ENCODE peak calls at places on chromosomes 12 and 14, in six cellular contexts. One of them, this sample, is unnamed.

GRCh38 chr14:105529506-105530445 is 3.4 kb downstream of the TMEM121 start:
- DNase-seq in activated CD4-positive, alpha-beta T cell treated with anti-CD3 and anti-CD28 coated beads, Interleukin-2, amount 50 U/mL, for 1 hour: peak
- DNase-seq in astrocyte of the spinal cord: no peak
- DNase-seq in prostate gland: no peak
- DNase-seq in HL-60: no peak
- DNase-seq in NCI-H524: no peak
- DNase-seq in this sample: no peak

GRCh38 chr14:76882646-76883045 is 56.4 kb downstream of the LRRC74A start:
- DNase-seq in activated CD4-positive, alpha-beta T cell treated with anti-CD3 and anti-CD28 coated beads, Interleukin-2, amount 50 U/mL, for 1 hour: no peak
- DNase-seq in prostate gland: no peak
- DNase-seq in astrocyte of the spinal cord: no peak
- DNase-seq in HL-60: no peak
- DNase-seq in NCI-H524: no peak
- DNase-seq in this sample: no peak

GRCh38 chr12:39451977-39452376 is 9.1 kb upstream of the KIF21A start:
- DNase-seq in HL-60: no peak
- DNase-seq in astrocyte of the spinal cord: no peak
- DNase-seq in NCI-H524: no peak
- DNase-seq in activated CD4-positive, alpha-beta T cell treated with anti-CD3 and anti-CD28 coated beads, Interleukin-2, amount 50 U/mL, for 1 hour: no peak
- DNase-seq in prostate gland: no peak
- DNase-seq in this sample: no peak

GRCh38 chr12:43893670-43894069 is 57.8 kb downstream of the TMEM117 start:
- DNase-seq in astrocyte of the spinal cord: peak
- DNase-seq in NCI-H524: no peak
- DNase-seq in prostate gland: no peak
- DNase-seq in HL-60: no peak
- DNase-seq in activated CD4-positive, alpha-beta T cell treated with anti-CD3 and anti-CD28 coated beads, Interleukin-2, amount 50 U/mL, for 1 hour: no peak
- DNase-seq in this sample: no peak

GRCh38 chr14:55913324-55914035 is 204.7 kb upstream of the PELI2 start:
- DNase-seq in astrocyte of the spinal cord: peak
- DNase-seq in activated CD4-positive, alpha-beta T cell treated with anti-CD3 and anti-CD28 coated beads, Interleukin-2, amount 50 U/mL, for 1 hour: no peak
- DNase-seq in prostate gland: no peak
- DNase-seq in NCI-H524: no peak
- DNase-seq in HL-60: no peak
- DNase-seq in this sample: no peak

GRCh38 chr12:71533703-71534102 is 94.1 kb downstream of the LGR5 start:
- DNase-seq in prostate gland: no peak
- DNase-seq in astrocyte of the spinal cord: no peak
- DNase-seq in activated CD4-positive, alpha-beta T cell treated with anti-CD3 and anti-CD28 coated beads, Interleukin-2, amount 50 U/mL, for 1 hour: no peak
- DNase-seq in HL-60: no peak
- DNase-seq in NCI-H524: no peak
- DNase-seq in this sample: no peak

GRCh38 chr14:76955575-76956252 is 72.8 kb downstream of the IRF2BPL start:
- DNase-seq in prostate gland: peak
- DNase-seq in NCI-H524: no peak
- DNase-seq in HL-60: peak
- DNase-seq in astrocyte of the spinal cord: peak
- DNase-seq in activated CD4-positive, alpha-beta T cell treated with anti-CD3 and anti-CD28 coated beads, Interleukin-2, amount 50 U/mL, for 1 hour: peak
- DNase-seq in this sample: peak

GRCh38 chr14:55577229-55577628 is 2.8 kb upstream of the KTN1 start:
- DNase-seq in activated CD4-positive, alpha-beta T cell treated with anti-CD3 and anti-CD28 coated beads, Interleukin-2, amount 50 U/mL, for 1 hour: no peak
- DNase-seq in prostate gland: no peak
- DNase-seq in NCI-H524: no peak
- DNase-seq in HL-60: no peak
- DNase-seq in astrocyte of the spinal cord: no peak
- DNase-seq in this sample: no peak

GRCh38 chr14:76168531-76168930 is 16.8 kb downstream of the GPATCH2L start:
- DNase-seq in NCI-H524: no peak
- DNase-seq in prostate gland: no peak
- DNase-seq in HL-60: no peak
- DNase-seq in astrocyte of the spinal cord: no peak
- DNase-seq in activated CD4-positive, alpha-beta T cell treated with anti-CD3 and anti-CD28 coated beads, Interleukin-2, amount 50 U/mL, for 1 hour: no peak
- DNase-seq in this sample: no peak

GRCh38 chr12:104360157-104360556 is 56.6 kb downstream of the EID3 start:
- DNase-seq in activated CD4-positive, alpha-beta T cell treated with anti-CD3 and anti-CD28 coated beads, Interleukin-2, amount 50 U/mL, for 1 hour: no peak
- DNase-seq in HL-60: no peak
- DNase-seq in prostate gland: no peak
- DNase-seq in NCI-H524: no peak
- DNase-seq in astrocyte of the spinal cord: no peak
- DNase-seq in this sample: no peak

GRCh38 chr12:108065061-108065460 is 64.0 kb upstream of the WSCD2 start:
- DNase-seq in astrocyte of the spinal cord: no peak
- DNase-seq in prostate gland: no peak
- DNase-seq in HL-60: no peak
- DNase-seq in NCI-H524: peak
- DNase-seq in activated CD4-positive, alpha-beta T cell treated with anti-CD3 and anti-CD28 coated beads, Interleukin-2, amount 50 U/mL, for 1 hour: no peak
- DNase-seq in this sample: no peak

GRCh38 chr12:59632408-59632807 is 36.6 kb downstream of the SLC16A7 start:
- DNase-seq in HL-60: no peak
- DNase-seq in astrocyte of the spinal cord: no peak
- DNase-seq in activated CD4-positive, alpha-beta T cell treated with anti-CD3 and anti-CD28 coated beads, Interleukin-2, amount 50 U/mL, for 1 hour: no peak
- DNase-seq in prostate gland: no peak
- DNase-seq in NCI-H524: no peak
- DNase-seq in this sample: no peak

GRCh38 chr12:107519906-107520859 is 165.4 kb upstream of the PWP1 start:
- DNase-seq in HL-60: no peak
- DNase-seq in prostate gland: no peak
- DNase-seq in NCI-H524: no peak
- DNase-seq in activated CD4-positive, alpha-beta T cell treated with anti-CD3 and anti-CD28 coated beads, Interleukin-2, amount 50 U/mL, for 1 hour: no peak
- DNase-seq in astrocyte of the spinal cord: no peak
- DNase-seq in this sample: no peak

GRCh38 chr12:56450241-56450640 is 1.0 kb upstream of the TIMELESS start:
- DNase-seq in prostate gland: no peak
- DNase-seq in HL-60: no peak
- DNase-seq in NCI-H524: peak
- DNase-seq in astrocyte of the spinal cord: no peak
- DNase-seq in activated CD4-positive, alpha-beta T cell treated with anti-CD3 and anti-CD28 coated beads, Interleukin-2, amount 50 U/mL, for 1 hour: no peak
- DNase-seq in this sample: no peak

GRCh38 chr12:92244036-92244435 is 98.4 kb upstream of the BTG1 start:
- DNase-seq in astrocyte of the spinal cord: peak
- DNase-seq in activated CD4-positive, alpha-beta T cell treated with anti-CD3 and anti-CD28 coated beads, Interleukin-2, amount 50 U/mL, for 1 hour: no peak
- DNase-seq in HL-60: no peak
- DNase-seq in prostate gland: peak
- DNase-seq in NCI-H524: no peak
- DNase-seq in this sample: no peak

GRCh38 chr12:95336387-95337067 is 118.9 kb downstream of the VEZT start:
- DNase-seq in NCI-H524: peak
- DNase-seq in HL-60: no peak
- DNase-seq in prostate gland: peak
- DNase-seq in activated CD4-positive, alpha-beta T cell treated with anti-CD3 and anti-CD28 coated beads, Interleukin-2, amount 50 U/mL, for 1 hour: no peak
- DNase-seq in astrocyte of the spinal cord: peak
- DNase-seq in this sample: no peak

GRCh38 chr12:96445743-96446655 is 43.4 kb upstream of the CFAP54 start:
- DNase-seq in HL-60: no peak
- DNase-seq in NCI-H524: no peak
- DNase-seq in astrocyte of the spinal cord: peak
- DNase-seq in activated CD4-positive, alpha-beta T cell treated with anti-CD3 and anti-CD28 coated beads, Interleukin-2, amount 50 U/mL, for 1 hour: peak
- DNase-seq in prostate gland: no peak
- DNase-seq in this sample: peak

GRCh38 chr12:106644335-106645073 is 61.7 kb downstream of the RFX4 start:
- DNase-seq in HL-60: no peak
- DNase-seq in astrocyte of the spinal cord: no peak
- DNase-seq in prostate gland: no peak
- DNase-seq in activated CD4-positive, alpha-beta T cell treated with anti-CD3 and anti-CD28 coated beads, Interleukin-2, amount 50 U/mL, for 1 hour: no peak
- DNase-seq in NCI-H524: no peak
- DNase-seq in this sample: no peak

GRCh38 chr14:68945190-68945584 is 33.9 kb downstream of the ACTN1 start:
- DNase-seq in prostate gland: no peak
- DNase-seq in NCI-H524: no peak
- DNase-seq in activated CD4-positive, alpha-beta T cell treated with anti-CD3 and anti-CD28 coated beads, Interleukin-2, amount 50 U/mL, for 1 hour: no peak
- DNase-seq in HL-60: no peak
- DNase-seq in astrocyte of the spinal cord: no peak
- DNase-seq in this sample: no peak

GRCh38 chr12:42180990-42181611 is 36.4 kb upstream of the GXYLT1 start:
- DNase-seq in HL-60: peak
- DNase-seq in prostate gland: no peak
- DNase-seq in NCI-H524: no peak
- DNase-seq in activated CD4-positive, alpha-beta T cell treated with anti-CD3 and anti-CD28 coated beads, Interleukin-2, amount 50 U/mL, for 1 hour: no peak
- DNase-seq in astrocyte of the spinal cord: peak
- DNase-seq in this sample: no peak

GRCh38 chr12:49585477-49586445 is 17.8 kb upstream of the MCRS1 start:
- DNase-seq in prostate gland: no peak
- DNase-seq in activated CD4-positive, alpha-beta T cell treated with anti-CD3 and anti-CD28 coated beads, Interleukin-2, amount 50 U/mL, for 1 hour: no peak
- DNase-seq in astrocyte of the spinal cord: no peak
- DNase-seq in HL-60: no peak
- DNase-seq in NCI-H524: no peak
- DNase-seq in this sample: no peak